ENCODE peak calls at places on chromosomes 7 and 10, in four cellular contexts. One of them, this sample, is unnamed.

GRCh38 chr7:94396606-94397005 is 1.9 kb downstream of the COL1A2 start:
- DNase-seq in HL-60: no peak
- DNase-seq in GM12878: no peak
- DNase-seq in K562: no peak
- DNase-seq in this sample: no peak

GRCh38 chr10:35781643-35782035 is 139.5 kb upstream of the FZD8 start:
- DNase-seq in HL-60: no peak
- DNase-seq in GM12878: no peak
- DNase-seq in K562: peak; percentile 22
- DNase-seq in this sample: no peak

GRCh38 chr10:4978870-4979269 is 15.7 kb downstream of the AKR1C1 start:
- DNase-seq in HL-60: no peak
- DNase-seq in GM12878: no peak
- DNase-seq in K562: no peak
- DNase-seq in this sample: no peak

GRCh38 chr7:48016641-48017040 is 12.3 kb downstream of the SUN3 start:
- DNase-seq in HL-60: no peak
- DNase-seq in GM12878: no peak
- DNase-seq in K562: no peak
- DNase-seq in this sample: no peak

GRCh38 chr10:80433134-80433533 is 21.0 kb upstream of the TSPAN14 start:
- DNase-seq in HL-60: no peak
- DNase-seq in GM12878: no peak
- DNase-seq in K562: no peak
- DNase-seq in this sample: no peak

GRCh38 chr10:33386926-33387325 is 52.5 kb upstream of the NRP1 start:
- DNase-seq in HL-60: no peak
- DNase-seq in GM12878: no peak
- DNase-seq in K562: no peak
- DNase-seq in this sample: no peak

GRCh38 chr10:44696496-44696895 is 214.6 kb upstream of the TMEM72 start:
- DNase-seq in HL-60: no peak
- DNase-seq in GM12878: no peak
- DNase-seq in K562: no peak
- DNase-seq in this sample: no peak

GRCh38 chr7:106561151-106561550 is 99.8 kb downstream of the CCDC71L start:
- DNase-seq in HL-60: no peak
- DNase-seq in GM12878: no peak
- DNase-seq in K562: no peak
- DNase-seq in this sample: no peak

GRCh38 chr10:70312972-70313371 is 29.2 kb upstream of the NPFFR1 start:
- DNase-seq in HL-60: no peak
- DNase-seq in GM12878: no peak
- DNase-seq in K562: no peak
- DNase-seq in this sample: no peak

GRCh38 chr7:112160130-112160770 is 45.9 kb downstream of the DOCK4 start:
- DNase-seq in HL-60: no peak
- DNase-seq in GM12878: no peak
- DNase-seq in K562: no peak
- DNase-seq in this sample: no peak

GRCh38 chr7:78018541-78019456 is 220.2 kb downstream of the PHTF2 start:
- DNase-seq in HL-60: no peak
- DNase-seq in GM12878: no peak
- DNase-seq in K562: peak; percentile 37
- DNase-seq in this sample: no peak

GRCh38 chr7:16708496-16708895 is 45.1 kb upstream of the TSPAN13 start:
- DNase-seq in HL-60: no peak
- DNase-seq in GM12878: no peak
- DNase-seq in K562: no peak
- DNase-seq in this sample: no peak

GRCh38 chr7:73921623-73922528 is 60.9 kb downstream of the TMEM270 start:
- DNase-seq in HL-60: no peak
- DNase-seq in GM12878: no peak
- DNase-seq in K562: no peak
- DNase-seq in this sample: no peak

GRCh38 chr10:93073539-93074136 is at the start of gene CYP26A1:
- DNase-seq in HL-60: no peak
- DNase-seq in GM12878: no peak
- DNase-seq in K562: peak; percentile 40
- DNase-seq in this sample: no peak

GRCh38 chr7:47586925-47587324 is 5.0 kb upstream of the TNS3 start:
- DNase-seq in HL-60: no peak
- DNase-seq in GM12878: no peak
- DNase-seq in K562: no peak
- DNase-seq in this sample: no peak

GRCh38 chr7:108222236-108222892 is 92.2 kb upstream of the LAMB4 start:
- DNase-seq in HL-60: no peak
- DNase-seq in GM12878: no peak
- DNase-seq in K562: no peak
- DNase-seq in this sample: no peak

GRCh38 chr10:93462881-93463280 is 19.3 kb downstream of the MYOF start:
- DNase-seq in HL-60: no peak
- DNase-seq in GM12878: peak; percentile 23
- DNase-seq in K562: no peak
- DNase-seq in this sample: no peak

GRCh38 chr7:128431221-128431620 is 21.4 kb upstream of the IMPDH1 start:
- DNase-seq in HL-60: no peak
- DNase-seq in GM12878: no peak
- DNase-seq in K562: no peak
- DNase-seq in this sample: no peak

GRCh38 chr7:159109092-159110035 is 35.3 kb downstream of the VIPR2 start:
- DNase-seq in HL-60: no peak
- DNase-seq in GM12878: no peak
- DNase-seq in K562: no peak
- DNase-seq in this sample: no peak

GRCh38 chr7:91330378-91331295 is 66.4 kb downstream of the FZD1 start:
- DNase-seq in HL-60: no peak
- DNase-seq in GM12878: no peak
- DNase-seq in K562: no peak
- DNase-seq in this sample: no peak

GRCh38 chr7:142405122-142405765 is 147.4 kb upstream of the PRSS58 start:
- DNase-seq in HL-60: no peak
- DNase-seq in GM12878: no peak
- DNase-seq in K562: no peak
- DNase-seq in this sample: no peak

GRCh38 chr10:59991661-59992060 is 85.3 kb upstream of the CCDC6 start:
- DNase-seq in HL-60: peak; percentile 6
- DNase-seq in GM12878: no peak
- DNase-seq in K562: no peak
- DNase-seq in this sample: no peak
- TF ChIP-seq SPI1 in HL-60: no peak
- TF ChIP-seq SPI1 in GM12878: no peak
- TF ChIP-seq SPI1 in K562: no peak
- TF ChIP-seq SPI1 in this sample: no peak

GRCh38 chr7:52026140-52026539 is 709.5 kb upstream of the COBL start:
- DNase-seq in HL-60: no peak
- DNase-seq in GM12878: no peak
- DNase-seq in K562: no peak
- DNase-seq in this sample: no peak
- TF ChIP-seq SPI1 in HL-60: no peak
- TF ChIP-seq SPI1 in GM12878: no peak
- TF ChIP-seq SPI1 in K562: no peak
- TF ChIP-seq SPI1 in this sample: no peak

DNA sequence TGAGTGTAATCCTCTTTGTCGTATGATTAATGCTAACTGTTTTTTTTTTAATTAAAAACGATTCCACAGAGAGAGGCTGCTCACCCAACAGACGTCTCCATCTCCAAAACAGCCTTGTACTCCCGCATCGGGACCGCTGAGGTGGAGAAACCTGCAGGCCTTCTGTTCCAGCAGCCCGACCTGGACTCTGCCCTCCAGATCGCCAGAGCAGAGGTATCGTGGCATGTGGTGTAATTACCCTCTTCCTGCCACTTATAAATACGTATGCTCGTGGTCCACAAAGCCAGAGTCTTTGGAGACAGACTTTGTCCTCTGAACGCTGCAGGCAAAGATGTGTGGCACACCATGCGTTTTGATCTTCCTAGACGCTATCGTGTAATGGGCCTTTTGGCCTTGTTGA is 33.8 kb upstream of the BTBD16 start:
- DNase-seq in HL-60: no peak
- DNase-seq in GM12878: no peak
- DNase-seq in K562: no peak
- DNase-seq in this sample: no peak
- TF ChIP-seq SPI1 in HL-60: no peak
- TF ChIP-seq SPI1 in GM12878: no peak
- TF ChIP-seq SPI1 in K562: no peak
- TF ChIP-seq SPI1 in this sample: no peak

GRCh38 chr7:96169439-96169838 is 152.5 kb downstream of the SLC25A13 start:
- DNase-seq in HL-60: no peak
- DNase-seq in GM12878: no peak
- DNase-seq in K562: no peak
- DNase-seq in this sample: no peak

GRCh38 chr7:96174812-96175211 is 147.1 kb downstream of the SLC25A13 start:
- DNase-seq in HL-60: no peak
- DNase-seq in GM12878: no peak
- DNase-seq in K562: no peak
- DNase-seq in this sample: no peak

GRCh38 chr7:96178581-96178980 is 143.3 kb downstream of the SLC25A13 start:
- DNase-seq in HL-60: no peak
- DNase-seq in GM12878: no peak
- DNase-seq in K562: no peak
- DNase-seq in this sample: no peak

GRCh38 chr7:96177353-96177752 is 144.5 kb downstream of the SLC25A13 start:
- DNase-seq in HL-60: no peak
- DNase-seq in GM12878: no peak
- DNase-seq in K562: no peak
- DNase-seq in this sample: no peak

GRCh38 chr7:96173777-96174176 is 148.1 kb downstream of the SLC25A13 start:
- DNase-seq in HL-60: no peak
- DNase-seq in GM12878: no peak
- DNase-seq in K562: no peak
- DNase-seq in this sample: no peak
- TF ChIP-seq SPI1 in HL-60: no peak
- TF ChIP-seq SPI1 in GM12878: no peak
- TF ChIP-seq SPI1 in K562: no peak
- TF ChIP-seq SPI1 in this sample: no peak

GRCh38 chr7:144019457-144019856 is 19.3 kb downstream of the OR6B1 start:
- DNase-seq in HL-60: no peak
- DNase-seq in GM12878: no peak
- DNase-seq in K562: no peak
- DNase-seq in this sample: no peak
- TF ChIP-seq SPI1 in HL-60: no peak
- TF ChIP-seq SPI1 in GM12878: no peak
- TF ChIP-seq SPI1 in K562: no peak
- TF ChIP-seq SPI1 in this sample: no peak

GRCh38 chr10:97013568-97013967 is 172.2 kb downstream of the SLIT1 start:
- DNase-seq in HL-60: no peak
- DNase-seq in GM12878: no peak
- DNase-seq in K562: no peak
- DNase-seq in this sample: no peak
- TF ChIP-seq SPI1 in HL-60: no peak
- TF ChIP-seq SPI1 in GM12878: no peak
- TF ChIP-seq SPI1 in K562: no peak
- TF ChIP-seq SPI1 in this sample: no peak

DNA sequence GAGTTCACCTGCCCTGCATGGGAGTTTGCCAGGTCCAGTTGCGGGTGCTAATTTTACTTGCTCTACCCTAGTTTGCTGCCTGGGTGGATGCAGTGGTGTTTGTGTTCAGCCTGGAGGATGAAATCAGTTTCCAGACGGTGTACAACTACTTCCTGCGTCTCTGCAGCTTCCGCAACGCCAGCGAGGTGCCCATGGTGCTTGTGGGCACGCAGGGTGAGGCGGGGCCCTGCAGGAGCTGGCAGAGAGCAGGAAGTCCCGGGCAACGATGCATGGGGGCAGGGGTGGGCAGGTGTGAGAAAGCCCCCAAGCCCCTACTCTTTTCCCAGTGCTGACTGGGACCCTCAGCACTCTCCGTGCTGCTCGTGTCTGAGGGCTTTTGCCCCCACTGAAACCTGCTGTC is 31.3 kb downstream of the AGAP3 start:
- DNase-seq in HL-60: no peak
- DNase-seq in GM12878: no peak
- DNase-seq in K562: no peak
- DNase-seq in this sample: no peak
- TF ChIP-seq SPI1 in HL-60: no peak
- TF ChIP-seq SPI1 in GM12878: no peak
- TF ChIP-seq SPI1 in K562: no peak
- TF ChIP-seq SPI1 in this sample: no peak

This sample was measured in GM12891.